ENCODE peak calls at places on chromosomes 7 and 10, in seven cellular contexts. Q is GM06990, X is NCI-H345, Y is GM13977, M is GM10248, L is anterior cingulate cortex, P is H7. K is an unnamed sample.

GRCh38 chr10:15847481-15847880 is 12.8 kb downstream of the MINDY3 start:
- DNase-seq in L (no peak), P (no peak), Y (no peak), X (no peak), M (no peak), Q (no peak), K (no peak)

GRCh38 chr7:155867734-155868400 is 55.6 kb upstream of the SHH start:
- DNase-seq in Q (no peak), X (no peak), M (no peak), P (no peak), L (no peak), Y (no peak), K (no peak)

GRCh38 chr10:82925547-82925946 is 1050.6 kb downstream of the NRG3 start:
- DNase-seq in P (no peak), X (no peak), Y (no peak), L (no peak), M (no peak), Q (no peak), K (peak)

GRCh38 chr7:21941570-21942224 is 4.0 kb downstream of the CDCA7L start:
- DNase-seq in Q (no peak), M (no peak), X (no peak), L (no peak), P (no peak), Y (peak), K (peak)

GRCh38 chr7:2928613-2929311 is 84.7 kb upstream of the GNA12 start:
- DNase-seq in L (no peak), M (no peak), Q (no peak), Y (no peak), X (peak), P (peak), K (no peak)

GRCh38 chr7:47561715-47562446 is 20.0 kb downstream of the TNS3 start:
- DNase-seq in Q (no peak), X (no peak), Y (no peak), L (no peak), P (no peak), M (no peak), K (no peak)

GRCh38 chr10:47374611-47375536 is 9.2 kb downstream of the ZNF488 start:
- DNase-seq in X (no peak), M (no peak), Q (no peak), P (no peak), Y (no peak), L (no peak), K (no peak)

GRCh38 chr10:129924375-129925085 is 39.5 kb downstream of the EBF3 start:
- DNase-seq in P (no peak), Q (no peak), X (no peak), L (no peak), Y (no peak), M (no peak), K (no peak)

GRCh38 chr10:103584216-103585010 is 90.9 kb downstream of the NEURL1 start:
- DNase-seq in L (no peak), P (no peak), Q (peak), X (no peak), M (peak), Y (peak), K (peak)

GRCh38 chr10:34905200-34905927 is 90.3 kb upstream of the PARD3 start:
- DNase-seq in P (no peak), Q (no peak), L (no peak), Y (no peak), X (no peak), M (no peak), K (no peak)

GRCh38 chr7:1060315-1061080 is 16.2 kb downstream of the GPR146 start:
- DNase-seq in Y (no peak), X (no peak), P (peak), L (no peak), M (no peak), Q (peak), K (no peak)

GRCh38 chr7:28733035-28733434 is 225.1 kb downstream of the TRIL start:
- DNase-seq in M (no peak), Y (no peak), L (no peak), Q (no peak), P (no peak), X (no peak), K (no peak)